ENCODE peak calls at places on chromosomes 6 and 20, in seven cellular contexts. One of them, this sample, is unnamed. For H3K9me3, the result is how much of the 10 kb centered on the place peaks cover.

GRCh38 chr6:134456284-134456683 is 138.4 kb upstream of the SGK1 start:
- DNase-seq in AG04450: no peak
- DNase-seq in stomach: no peak
- DNase-seq in HCT116: no peak
- DNase-seq in upper lobe of left lung: no peak
- DNase-seq in cardiac muscle cell: no peak
- DNase-seq in ovary: no peak
- DNase-seq in this sample: no peak

GRCh38 chr6:119172813-119173212 is 94.3 kb upstream of the FAM184A start:
- DNase-seq in AG04450: no peak
- DNase-seq in stomach: no peak
- DNase-seq in HCT116: peak
- DNase-seq in upper lobe of left lung: no peak
- DNase-seq in cardiac muscle cell: no peak
- DNase-seq in ovary: no peak
- DNase-seq in this sample: no peak

GRCh38 chr20:62668441-62669027 is 26.2 kb downstream of the SLCO4A1 start:
- DNase-seq in AG04450: peak
- DNase-seq in stomach: peak
- DNase-seq in HCT116: peak
- DNase-seq in upper lobe of left lung: peak
- DNase-seq in cardiac muscle cell: peak
- DNase-seq in ovary: peak
- DNase-seq in this sample: peak

GRCh38 chr6:139311826-139312225 is 20.0 kb upstream of the TXLNB start:
- DNase-seq in AG04450: no peak
- DNase-seq in stomach: no peak
- DNase-seq in HCT116: no peak
- DNase-seq in upper lobe of left lung: no peak
- DNase-seq in cardiac muscle cell: no peak
- DNase-seq in ovary: no peak
- DNase-seq in this sample: no peak

GRCh38 chr20:62427172-62428007 is at the start of gene RBBP8NL:
- DNase-seq in AG04450: no peak
- DNase-seq in stomach: peak
- DNase-seq in HCT116: peak
- DNase-seq in upper lobe of left lung: peak
- DNase-seq in cardiac muscle cell: no peak
- DNase-seq in ovary: no peak
- DNase-seq in this sample: no peak

GRCh38 chr20:48056218-48056617 is 270.9 kb upstream of the SULF2 start:
- DNase-seq in AG04450: no peak
- DNase-seq in stomach: no peak
- DNase-seq in HCT116: no peak
- DNase-seq in upper lobe of left lung: no peak
- DNase-seq in cardiac muscle cell: no peak
- DNase-seq in ovary: no peak
- DNase-seq in this sample: no peak

GRCh38 chr6:5422321-5422915 is 161.1 kb downstream of the FARS2 start:
- DNase-seq in AG04450: peak
- DNase-seq in stomach: peak
- DNase-seq in HCT116: peak
- DNase-seq in upper lobe of left lung: no peak
- DNase-seq in cardiac muscle cell: peak
- DNase-seq in ovary: no peak
- DNase-seq in this sample: no peak

GRCh38 chr20:38790210-38791053 is 15.1 kb upstream of the PPP1R16B start:
- DNase-seq in AG04450: no peak
- DNase-seq in stomach: no peak
- DNase-seq in HCT116: peak
- DNase-seq in upper lobe of left lung: no peak
- DNase-seq in cardiac muscle cell: peak
- DNase-seq in ovary: no peak
- DNase-seq in this sample: no peak

GRCh38 chr20:61331542-61331941 is 79.5 kb downstream of the CDH4 start:
- DNase-seq in AG04450: no peak
- DNase-seq in stomach: no peak
- DNase-seq in HCT116: no peak
- DNase-seq in upper lobe of left lung: peak
- DNase-seq in cardiac muscle cell: peak
- DNase-seq in ovary: no peak
- DNase-seq in this sample: no peak

GRCh38 chr6:107536183-107536582 is 46.3 kb downstream of the SOBP start:
- DNase-seq in AG04450: no peak
- DNase-seq in stomach: no peak
- DNase-seq in HCT116: no peak
- DNase-seq in upper lobe of left lung: no peak
- DNase-seq in cardiac muscle cell: no peak
- DNase-seq in ovary: no peak
- DNase-seq in this sample: no peak

GRCh38 chr20:44176833-44177533 is 10.0 kb downstream of the JPH2 start:
- DNase-seq in AG04450: no peak
- DNase-seq in stomach: peak
- DNase-seq in HCT116: no peak
- DNase-seq in upper lobe of left lung: peak
- DNase-seq in cardiac muscle cell: no peak
- DNase-seq in ovary: no peak
- DNase-seq in this sample: no peak

GRCh38 chr20:13259921-13260320 is 38.8 kb downstream of the ISM1 start:
- DNase-seq in AG04450: no peak
- DNase-seq in stomach: no peak
- DNase-seq in HCT116: no peak
- DNase-seq in upper lobe of left lung: no peak
- DNase-seq in cardiac muscle cell: no peak
- DNase-seq in ovary: no peak
- DNase-seq in this sample: no peak

GRCh38 chr6:67615796-67616195 is 1019.3 kb upstream of the ADGRB3 start:
- DNase-seq in AG04450: no peak
- DNase-seq in stomach: no peak
- DNase-seq in HCT116: no peak
- DNase-seq in upper lobe of left lung: no peak
- DNase-seq in cardiac muscle cell: peak
- DNase-seq in ovary: no peak
- DNase-seq in this sample: no peak

GRCh38 chr6:106069478-106069877 is 16.7 kb upstream of the PRDM1 start:
- DNase-seq in AG04450: peak
- DNase-seq in stomach: peak
- DNase-seq in HCT116: no peak
- DNase-seq in upper lobe of left lung: no peak
- DNase-seq in cardiac muscle cell: peak
- DNase-seq in ovary: no peak
- DNase-seq in this sample: no peak

GRCh38 chr6:31794866-31795615 is 511 bp downstream of the VARS1 start:
- DNase-seq in AG04450: no peak
- DNase-seq in stomach: no peak
- DNase-seq in HCT116: no peak
- DNase-seq in upper lobe of left lung: no peak
- DNase-seq in cardiac muscle cell: peak
- DNase-seq in ovary: no peak
- DNase-seq in this sample: no peak

GRCh38 chr20:45965169-45966002 is 6.6 kb downstream of the ZNF335 start:
- DNase-seq in AG04450: no peak
- DNase-seq in stomach: no peak
- DNase-seq in HCT116: no peak
- DNase-seq in upper lobe of left lung: peak
- DNase-seq in cardiac muscle cell: no peak
- DNase-seq in ovary: peak
- DNase-seq in this sample: no peak

DNA sequence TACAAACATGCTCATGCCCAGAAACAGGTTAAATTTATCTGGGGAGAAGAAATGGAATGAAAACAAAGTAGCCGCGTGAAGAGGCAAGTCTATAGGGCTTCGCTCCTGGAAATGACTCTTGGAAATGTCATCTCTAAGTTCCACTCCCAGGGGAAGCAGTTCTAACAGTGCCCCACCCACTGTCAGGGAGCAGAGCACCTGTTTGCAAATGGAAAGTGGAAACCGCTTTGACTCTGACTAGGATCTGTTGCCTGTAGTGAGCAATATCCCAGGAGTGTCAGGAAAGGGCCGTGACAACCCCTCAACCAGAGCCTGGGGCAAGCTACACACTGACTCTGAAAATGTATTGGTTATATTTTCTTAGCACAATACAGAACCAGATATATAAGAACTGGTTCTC is 47.3 kb upstream of the CRISP1 start:
- DNase-seq in AG04450: no peak
- DNase-seq in stomach: no peak
- DNase-seq in HCT116: no peak
- DNase-seq in upper lobe of left lung: no peak
- DNase-seq in cardiac muscle cell: no peak
- DNase-seq in ovary: no peak
- DNase-seq in this sample: no peak
- H3K9me3 ChIP-seq in AG04450: under half
- H3K9me3 ChIP-seq in stomach: under half
- H3K9me3 ChIP-seq in HCT116: under half
- H3K9me3 ChIP-seq in upper lobe of left lung: under half
- H3K9me3 ChIP-seq in cardiac muscle cell: under half
- H3K9me3 ChIP-seq in ovary: under half
- H3K9me3 ChIP-seq in this sample: under half

GRCh38 chr6:161214722-161215121 is 59.1 kb downstream of the AGPAT4 start:
- DNase-seq in AG04450: no peak
- DNase-seq in stomach: no peak
- DNase-seq in HCT116: no peak
- DNase-seq in upper lobe of left lung: no peak
- DNase-seq in cardiac muscle cell: no peak
- DNase-seq in ovary: no peak
- DNase-seq in this sample: no peak

GRCh38 chr6:161215876-161216615 is 57.8 kb downstream of the AGPAT4 start:
- DNase-seq in AG04450: peak
- DNase-seq in stomach: no peak
- DNase-seq in HCT116: no peak
- DNase-seq in upper lobe of left lung: no peak
- DNase-seq in cardiac muscle cell: no peak
- DNase-seq in ovary: no peak
- DNase-seq in this sample: no peak

GRCh38 chr6:161212902-161213301 is 61.0 kb downstream of the AGPAT4 start:
- DNase-seq in AG04450: no peak
- DNase-seq in stomach: peak
- DNase-seq in HCT116: no peak
- DNase-seq in upper lobe of left lung: no peak
- DNase-seq in cardiac muscle cell: no peak
- DNase-seq in ovary: no peak
- DNase-seq in this sample: no peak

GRCh38 chr6:161216616-161217205 is 57.1 kb downstream of the AGPAT4 start:
- DNase-seq in AG04450: no peak
- DNase-seq in stomach: no peak
- DNase-seq in HCT116: no peak
- DNase-seq in upper lobe of left lung: no peak
- DNase-seq in cardiac muscle cell: no peak
- DNase-seq in ovary: no peak
- DNase-seq in this sample: no peak

GRCh38 chr6:161215193-161215592 is 58.7 kb downstream of the AGPAT4 start:
- DNase-seq in AG04450: peak
- DNase-seq in stomach: no peak
- DNase-seq in HCT116: no peak
- DNase-seq in upper lobe of left lung: no peak
- DNase-seq in cardiac muscle cell: peak
- DNase-seq in ovary: no peak
- DNase-seq in this sample: no peak
- H3K9me3 ChIP-seq in AG04450: under half
- H3K9me3 ChIP-seq in stomach: under half
- H3K9me3 ChIP-seq in HCT116: under half
- H3K9me3 ChIP-seq in upper lobe of left lung: under half
- H3K9me3 ChIP-seq in cardiac muscle cell: under half
- H3K9me3 ChIP-seq in ovary: under half
- H3K9me3 ChIP-seq in this sample: under half

GRCh38 chr6:168647271-168647670 is 206.3 kb downstream of the SMOC2 start:
- DNase-seq in AG04450: no peak
- DNase-seq in stomach: no peak
- DNase-seq in HCT116: no peak
- DNase-seq in upper lobe of left lung: no peak
- DNase-seq in cardiac muscle cell: no peak
- DNase-seq in ovary: no peak
- DNase-seq in this sample: no peak
- H3K9me3 ChIP-seq in AG04450: half or more
- H3K9me3 ChIP-seq in stomach: under half
- H3K9me3 ChIP-seq in HCT116: under half
- H3K9me3 ChIP-seq in upper lobe of left lung: under half
- H3K9me3 ChIP-seq in cardiac muscle cell: under half
- H3K9me3 ChIP-seq in ovary: under half
- H3K9me3 ChIP-seq in this sample: under half

DNA sequence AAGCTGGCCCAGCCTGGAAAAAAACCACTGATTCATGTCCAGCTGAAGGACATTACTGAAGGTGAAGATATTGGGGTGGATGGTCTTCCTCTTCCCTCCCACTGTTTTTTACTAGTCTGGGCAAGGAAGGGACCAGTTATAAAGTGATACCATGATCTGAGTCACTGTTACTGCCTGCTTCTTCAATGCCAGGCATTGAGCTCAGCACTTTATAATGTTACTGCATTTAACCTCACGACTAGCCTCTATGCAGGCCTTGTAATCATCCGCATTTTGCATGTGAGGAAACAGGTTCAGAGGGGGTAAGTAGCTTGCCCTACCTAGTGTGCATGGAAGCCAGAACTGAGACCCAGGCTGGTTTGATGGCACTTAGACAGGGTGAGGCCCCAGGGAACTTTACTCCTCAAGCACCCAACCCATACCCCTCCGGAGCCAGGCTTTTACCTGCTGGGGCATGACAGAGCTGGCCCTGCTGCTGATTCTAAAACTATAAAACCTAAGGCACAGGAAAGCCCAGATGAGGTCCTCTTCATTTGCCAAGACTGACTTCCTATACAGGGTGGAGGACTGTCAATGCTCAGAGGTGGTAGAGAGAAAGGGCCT is 11.0 kb upstream of the KCNK5 start:
- DNase-seq in AG04450: no peak
- DNase-seq in stomach: no peak
- DNase-seq in HCT116: no peak
- DNase-seq in upper lobe of left lung: no peak
- DNase-seq in cardiac muscle cell: no peak
- DNase-seq in ovary: no peak
- DNase-seq in this sample: no peak
- H3K9me3 ChIP-seq in AG04450: under half
- H3K9me3 ChIP-seq in stomach: under half
- H3K9me3 ChIP-seq in HCT116: under half
- H3K9me3 ChIP-seq in upper lobe of left lung: under half
- H3K9me3 ChIP-seq in cardiac muscle cell: under half
- H3K9me3 ChIP-seq in ovary: under half
- H3K9me3 ChIP-seq in this sample: under half

DNA sequence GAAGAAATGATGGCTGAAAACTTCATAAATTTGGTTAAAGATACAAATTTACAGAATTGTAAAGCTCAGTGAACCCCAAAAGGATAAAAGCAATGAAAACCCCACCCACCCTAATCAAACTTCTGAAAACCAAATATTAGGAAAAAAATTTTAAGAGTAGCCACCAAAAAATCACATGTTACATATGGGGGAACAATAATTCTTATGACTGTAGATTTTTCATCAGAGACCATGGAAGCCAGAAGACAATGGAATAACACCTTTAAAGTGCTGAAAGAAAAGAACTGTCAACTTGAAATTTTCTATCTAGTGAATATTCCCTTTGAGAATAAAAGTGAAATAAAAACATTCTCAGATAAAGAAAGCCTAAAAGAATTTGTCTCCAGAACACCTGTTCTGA is 24.4 kb downstream of the PROCR start:
- DNase-seq in AG04450: no peak
- DNase-seq in stomach: no peak
- DNase-seq in HCT116: no peak
- DNase-seq in upper lobe of left lung: no peak
- DNase-seq in cardiac muscle cell: no peak
- DNase-seq in ovary: no peak
- DNase-seq in this sample: no peak
- H3K9me3 ChIP-seq in AG04450: under half
- H3K9me3 ChIP-seq in stomach: under half
- H3K9me3 ChIP-seq in HCT116: under half
- H3K9me3 ChIP-seq in upper lobe of left lung: under half
- H3K9me3 ChIP-seq in cardiac muscle cell: under half
- H3K9me3 ChIP-seq in ovary: under half
- H3K9me3 ChIP-seq in this sample: under half